ENCODE peak calls at places on chromosome 14, in eight cellular contexts. One of them, this sample, is unnamed. For H3K4me1, the result is how much of the 10 kb centered on the place peaks cover.

GRCh38 chr14:49863483-49864262 is 11.1 kb upstream of the NEMF start:
- DNase-seq in endothelial cell of umbilical vein: peak
- DNase-seq in transverse colon: no peak
- DNase-seq in tibial nerve: no peak
- DNase-seq in HCT116: no peak
- DNase-seq in lower lobe of right lung: no peak
- DNase-seq in spleen: no peak
- DNase-seq in right lobe of liver: no peak
- DNase-seq in this sample: no peak

GRCh38 chr14:90300649-90301048 is 31.1 kb downstream of the NRDE2 start:
- DNase-seq in endothelial cell of umbilical vein: no peak
- DNase-seq in transverse colon: no peak
- DNase-seq in tibial nerve: no peak
- DNase-seq in HCT116: no peak
- DNase-seq in lower lobe of right lung: no peak
- DNase-seq in spleen: no peak
- DNase-seq in right lobe of liver: peak
- DNase-seq in this sample: no peak

GRCh38 chr14:33110737-33111443 is 172.2 kb downstream of the NPAS3 start:
- DNase-seq in endothelial cell of umbilical vein: no peak
- DNase-seq in transverse colon: no peak
- DNase-seq in tibial nerve: no peak
- DNase-seq in HCT116: no peak
- DNase-seq in lower lobe of right lung: no peak
- DNase-seq in spleen: no peak
- DNase-seq in right lobe of liver: no peak
- DNase-seq in this sample: no peak

GRCh38 chr14:64696355-64696844 is 7.8 kb upstream of the PLEKHG3 start:
- DNase-seq in endothelial cell of umbilical vein: no peak
- DNase-seq in transverse colon: peak
- DNase-seq in tibial nerve: no peak
- DNase-seq in HCT116: no peak
- DNase-seq in lower lobe of right lung: no peak
- DNase-seq in spleen: no peak
- DNase-seq in right lobe of liver: no peak
- DNase-seq in this sample: peak

GRCh38 chr14:71139058-71139946 is 232.0 kb downstream of the PCNX1 start:
- DNase-seq in endothelial cell of umbilical vein: peak
- DNase-seq in transverse colon: peak
- DNase-seq in tibial nerve: no peak
- DNase-seq in HCT116: peak
- DNase-seq in lower lobe of right lung: peak
- DNase-seq in spleen: peak
- DNase-seq in right lobe of liver: peak
- DNase-seq in this sample: peak

GRCh38 chr14:77305696-77306095 is 15.0 kb downstream of the POMT2 start:
- DNase-seq in endothelial cell of umbilical vein: no peak
- DNase-seq in transverse colon: no peak
- DNase-seq in tibial nerve: no peak
- DNase-seq in HCT116: no peak
- DNase-seq in lower lobe of right lung: no peak
- DNase-seq in spleen: no peak
- DNase-seq in right lobe of liver: no peak
- DNase-seq in this sample: no peak

GRCh38 chr14:91171291-91171690 is 57.4 kb downstream of the DGLUCY start:
- DNase-seq in endothelial cell of umbilical vein: no peak
- DNase-seq in transverse colon: no peak
- DNase-seq in tibial nerve: no peak
- DNase-seq in HCT116: no peak
- DNase-seq in lower lobe of right lung: no peak
- DNase-seq in spleen: no peak
- DNase-seq in right lobe of liver: no peak
- DNase-seq in this sample: no peak

GRCh38 chr14:105495990-105496830 is 5.2 kb downstream of the TEDC1 start:
- DNase-seq in endothelial cell of umbilical vein: no peak
- DNase-seq in transverse colon: no peak
- DNase-seq in tibial nerve: no peak
- DNase-seq in HCT116: no peak
- DNase-seq in lower lobe of right lung: peak
- DNase-seq in spleen: no peak
- DNase-seq in right lobe of liver: peak
- DNase-seq in this sample: no peak

GRCh38 chr14:33668066-33668465 is 282.8 kb downstream of the EGLN3 start:
- DNase-seq in endothelial cell of umbilical vein: no peak
- DNase-seq in transverse colon: no peak
- DNase-seq in tibial nerve: no peak
- DNase-seq in HCT116: no peak
- DNase-seq in lower lobe of right lung: no peak
- DNase-seq in spleen: no peak
- DNase-seq in right lobe of liver: no peak
- DNase-seq in this sample: no peak

GRCh38 chr14:42523656-42524055 is 917.0 kb downstream of the LRFN5 start:
- DNase-seq in endothelial cell of umbilical vein: no peak
- DNase-seq in transverse colon: no peak
- DNase-seq in tibial nerve: no peak
- DNase-seq in HCT116: no peak
- DNase-seq in lower lobe of right lung: no peak
- DNase-seq in spleen: no peak
- DNase-seq in right lobe of liver: no peak
- DNase-seq in this sample: no peak

GRCh38 chr14:60573943-60574496 is 65.1 kb downstream of the SIX6 start:
- DNase-seq in endothelial cell of umbilical vein: no peak
- DNase-seq in transverse colon: no peak
- DNase-seq in tibial nerve: no peak
- DNase-seq in HCT116: no peak
- DNase-seq in lower lobe of right lung: no peak
- DNase-seq in spleen: no peak
- DNase-seq in right lobe of liver: no peak
- DNase-seq in this sample: no peak

GRCh38 chr14:39491134-39491541 is 58.9 kb upstream of the FBXO33 start:
- DNase-seq in endothelial cell of umbilical vein: peak
- DNase-seq in transverse colon: no peak
- DNase-seq in tibial nerve: no peak
- DNase-seq in HCT116: peak
- DNase-seq in lower lobe of right lung: no peak
- DNase-seq in spleen: no peak
- DNase-seq in right lobe of liver: no peak
- DNase-seq in this sample: no peak

GRCh38 chr14:105844810-105845724 is 318.7 kb downstream of the TMEM121 start:
- DNase-seq in endothelial cell of umbilical vein: no peak
- DNase-seq in transverse colon: no peak
- DNase-seq in tibial nerve: no peak
- DNase-seq in HCT116: no peak
- DNase-seq in lower lobe of right lung: no peak
- DNase-seq in spleen: peak
- DNase-seq in right lobe of liver: no peak
- DNase-seq in this sample: no peak

GRCh38 chr14:65791551-65791981 is 379.0 kb downstream of the FUT8 start:
- DNase-seq in endothelial cell of umbilical vein: peak
- DNase-seq in transverse colon: no peak
- DNase-seq in tibial nerve: no peak
- DNase-seq in HCT116: no peak
- DNase-seq in lower lobe of right lung: no peak
- DNase-seq in spleen: no peak
- DNase-seq in right lobe of liver: no peak
- DNase-seq in this sample: no peak

GRCh38 chr14:64947710-64948611 is 5.4 kb upstream of the GPX2 start:
- DNase-seq in endothelial cell of umbilical vein: no peak
- DNase-seq in transverse colon: no peak
- DNase-seq in tibial nerve: no peak
- DNase-seq in HCT116: no peak
- DNase-seq in lower lobe of right lung: no peak
- DNase-seq in spleen: peak
- DNase-seq in right lobe of liver: peak
- DNase-seq in this sample: peak

GRCh38 chr14:58752782-58753181 is 115.0 kb downstream of the DACT1 start:
- DNase-seq in endothelial cell of umbilical vein: peak
- DNase-seq in transverse colon: peak
- DNase-seq in tibial nerve: peak
- DNase-seq in HCT116: no peak
- DNase-seq in lower lobe of right lung: peak
- DNase-seq in spleen: peak
- DNase-seq in right lobe of liver: peak
- DNase-seq in this sample: peak

GRCh38 chr14:99609245-99610117 is 5.5 kb upstream of the CCDC85C start:
- DNase-seq in endothelial cell of umbilical vein: no peak
- DNase-seq in transverse colon: peak
- DNase-seq in tibial nerve: no peak
- DNase-seq in HCT116: no peak
- DNase-seq in lower lobe of right lung: no peak
- DNase-seq in spleen: no peak
- DNase-seq in right lobe of liver: no peak
- DNase-seq in this sample: peak

GRCh38 chr14:38210587-38211257 is 3.0 kb downstream of the SSTR1 start:
- DNase-seq in endothelial cell of umbilical vein: peak
- DNase-seq in transverse colon: no peak
- DNase-seq in tibial nerve: no peak
- DNase-seq in HCT116: no peak
- DNase-seq in lower lobe of right lung: no peak
- DNase-seq in spleen: no peak
- DNase-seq in right lobe of liver: peak
- DNase-seq in this sample: no peak

GRCh38 chr14:63940387-63940786 is 87.6 kb downstream of the SYNE2 start:
- DNase-seq in endothelial cell of umbilical vein: no peak
- DNase-seq in transverse colon: no peak
- DNase-seq in tibial nerve: no peak
- DNase-seq in HCT116: no peak
- DNase-seq in lower lobe of right lung: no peak
- DNase-seq in spleen: no peak
- DNase-seq in right lobe of liver: no peak
- DNase-seq in this sample: no peak

GRCh38 chr14:104563191-104563741 is 16.3 kb upstream of the C14orf180 start:
- DNase-seq in endothelial cell of umbilical vein: no peak
- DNase-seq in transverse colon: no peak
- DNase-seq in tibial nerve: no peak
- DNase-seq in HCT116: no peak
- DNase-seq in lower lobe of right lung: no peak
- DNase-seq in spleen: no peak
- DNase-seq in right lobe of liver: no peak
- DNase-seq in this sample: no peak

GRCh38 chr14:68592948-68593347 is 199.9 kb downstream of the ZFP36L1 start:
- DNase-seq in endothelial cell of umbilical vein: no peak
- DNase-seq in transverse colon: no peak
- DNase-seq in tibial nerve: no peak
- DNase-seq in HCT116: no peak
- DNase-seq in lower lobe of right lung: no peak
- DNase-seq in spleen: no peak
- DNase-seq in right lobe of liver: peak
- DNase-seq in this sample: peak

GRCh38 chr14:68596701-68597100 is 196.2 kb downstream of the ZFP36L1 start:
- DNase-seq in endothelial cell of umbilical vein: no peak
- DNase-seq in transverse colon: no peak
- DNase-seq in tibial nerve: no peak
- DNase-seq in HCT116: no peak
- DNase-seq in lower lobe of right lung: no peak
- DNase-seq in spleen: no peak
- DNase-seq in right lobe of liver: peak
- DNase-seq in this sample: no peak

GRCh38 chr14:68593806-68594536 is 198.9 kb downstream of the ZFP36L1 start:
- DNase-seq in endothelial cell of umbilical vein: no peak
- DNase-seq in transverse colon: no peak
- DNase-seq in tibial nerve: no peak
- DNase-seq in HCT116: no peak
- DNase-seq in lower lobe of right lung: no peak
- DNase-seq in spleen: no peak
- DNase-seq in right lobe of liver: peak
- DNase-seq in this sample: peak

GRCh38 chr14:68596211-68596610 is 196.7 kb downstream of the ZFP36L1 start:
- DNase-seq in endothelial cell of umbilical vein: no peak
- DNase-seq in transverse colon: no peak
- DNase-seq in tibial nerve: no peak
- DNase-seq in HCT116: no peak
- DNase-seq in lower lobe of right lung: no peak
- DNase-seq in spleen: no peak
- DNase-seq in right lobe of liver: no peak
- DNase-seq in this sample: no peak

GRCh38 chr14:68594737-68595380 is 198.0 kb downstream of the ZFP36L1 start:
- DNase-seq in endothelial cell of umbilical vein: no peak
- DNase-seq in transverse colon: no peak
- DNase-seq in tibial nerve: no peak
- DNase-seq in HCT116: no peak
- DNase-seq in lower lobe of right lung: no peak
- DNase-seq in spleen: no peak
- DNase-seq in right lobe of liver: peak
- DNase-seq in this sample: no peak
- H3K4me1 ChIP-seq in endothelial cell of umbilical vein: under half
- H3K4me1 ChIP-seq in transverse colon: under half
- H3K4me1 ChIP-seq in tibial nerve: under half
- H3K4me1 ChIP-seq in HCT116: under half
- H3K4me1 ChIP-seq in lower lobe of right lung: under half
- H3K4me1 ChIP-seq in spleen: under half
- H3K4me1 ChIP-seq in right lobe of liver: under half
- H3K4me1 ChIP-seq in this sample: under half

GRCh38 chr14:35403397-35404245 is 928 bp downstream of the NFKBIA start:
- DNase-seq in endothelial cell of umbilical vein: peak
- DNase-seq in transverse colon: peak
- DNase-seq in tibial nerve: peak
- DNase-seq in HCT116: peak
- DNase-seq in lower lobe of right lung: peak
- DNase-seq in spleen: peak
- DNase-seq in right lobe of liver: peak
- DNase-seq in this sample: peak
- TF ChIP-seq CTCF in endothelial cell of umbilical vein: no peak
- TF ChIP-seq CTCF in transverse colon: no peak
- TF ChIP-seq CTCF in tibial nerve: no peak
- TF ChIP-seq CTCF in HCT116: no peak
- TF ChIP-seq CTCF in lower lobe of right lung: no peak
- TF ChIP-seq CTCF in spleen: no peak
- TF ChIP-seq CTCF in right lobe of liver: no peak
- TF ChIP-seq CTCF in this sample: peak

GRCh38 chr14:85058170-85058569 is 471.8 kb upstream of the FLRT2 start:
- DNase-seq in endothelial cell of umbilical vein: no peak
- DNase-seq in transverse colon: no peak
- DNase-seq in tibial nerve: no peak
- DNase-seq in HCT116: no peak
- DNase-seq in lower lobe of right lung: no peak
- DNase-seq in spleen: no peak
- DNase-seq in right lobe of liver: no peak
- DNase-seq in this sample: no peak
- H3K4me1 ChIP-seq in endothelial cell of umbilical vein: under half
- H3K4me1 ChIP-seq in transverse colon: under half
- H3K4me1 ChIP-seq in tibial nerve: under half
- H3K4me1 ChIP-seq in HCT116: under half
- H3K4me1 ChIP-seq in lower lobe of right lung: under half
- H3K4me1 ChIP-seq in spleen: under half
- H3K4me1 ChIP-seq in right lobe of liver: under half
- H3K4me1 ChIP-seq in this sample: under half

DNA sequence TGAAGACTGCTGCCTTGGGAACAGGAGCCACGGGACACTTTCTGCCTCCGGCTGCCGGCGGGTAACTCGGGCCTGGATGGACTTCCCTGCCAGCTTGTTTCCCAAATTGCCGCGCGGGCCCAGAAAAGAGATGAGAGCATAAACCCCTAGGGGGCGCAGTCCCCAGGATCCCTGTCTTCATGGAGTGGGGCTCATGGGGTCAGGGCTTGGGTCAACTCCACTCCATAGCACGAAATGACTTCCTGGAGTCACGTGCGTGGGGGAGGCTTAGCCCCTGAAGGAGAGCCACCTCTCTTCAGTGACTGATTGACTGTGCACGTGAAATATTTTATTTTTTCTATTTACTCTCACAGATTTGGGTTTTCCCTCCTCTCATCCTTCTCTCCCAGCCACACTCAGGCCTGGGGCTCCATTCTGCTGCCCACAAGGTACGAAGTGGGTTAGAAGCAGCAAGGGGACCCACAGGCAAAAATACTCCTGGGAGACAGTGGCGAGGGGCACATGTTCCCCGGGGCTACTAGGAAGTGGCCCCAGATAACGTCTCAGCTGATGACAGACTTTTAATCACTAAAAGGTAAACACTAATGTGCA is 10.0 kb downstream of the PGF start:
- DNase-seq in endothelial cell of umbilical vein: peak
- DNase-seq in transverse colon: peak
- DNase-seq in tibial nerve: no peak
- DNase-seq in HCT116: peak
- DNase-seq in lower lobe of right lung: no peak
- DNase-seq in spleen: no peak
- DNase-seq in right lobe of liver: no peak
- DNase-seq in this sample: no peak
- TF ChIP-seq CTCF in endothelial cell of umbilical vein: peak
- TF ChIP-seq CTCF in transverse colon: peak
- TF ChIP-seq CTCF in tibial nerve: peak
- TF ChIP-seq CTCF in HCT116: peak
- TF ChIP-seq CTCF in lower lobe of right lung: peak
- TF ChIP-seq CTCF in spleen: no peak
- TF ChIP-seq CTCF in right lobe of liver: peak
- TF ChIP-seq CTCF in this sample: peak